ENCODE peak calls at places on chromosome 3, in seven cellular contexts. Y is H9; I is glutamatergic neuron; U is GM12864; F is activated CD8-positive, alpha-beta T cell treated with anti-CD3 and anti-CD28 coated beads for 36 hours; W is endothelial cell; N is GM23338. K is an unnamed sample.

GRCh38 chr3:170078620-170079281 is 41.0 kb downstream of the GPR160 start:
- DNase-seq in N (peak; percentile 57), F (no peak), I (no peak), U (no peak), Y (no peak), W (no peak), K (no peak)

GRCh38 chr3:9915252-9916141 is 1.4 kb upstream of the IL17RC start:
- DNase-seq in I (peak; percentile 82), N (peak; percentile 81), U (no peak), F (peak; percentile 32), W (peak; percentile 66), Y (peak; percentile 64), K (peak; percentile 63)

GRCh38 chr3:73796382-73796781 is 171.6 kb upstream of the PDZRN3 start:
- DNase-seq in W (no peak), N (no peak), U (no peak), F (no peak), I (no peak), Y (no peak), K (no peak)

GRCh38 chr3:182621435-182622240 is 171.7 kb upstream of the ATP11B start:
- DNase-seq in W (no peak), Y (no peak), I (no peak), F (no peak), N (peak; percentile 33), U (no peak), K (no peak)

GRCh38 chr3:159236306-159236705 is 434.5 kb downstream of the MFSD1 start:
- DNase-seq in N (no peak), Y (no peak), W (no peak), I (no peak), U (no peak), F (no peak), K (no peak)

GRCh38 chr3:9777695-9778023 is 7.9 kb upstream of the CAMK1 start:
- DNase-seq in I (no peak), U (no peak), N (no peak), Y (no peak), F (peak; percentile 51), W (no peak), K (no peak)

GRCh38 chr3:160478338-160478737 is 28.8 kb upstream of the TRIM59 start:
- DNase-seq in Y (no peak), I (no peak), F (no peak), W (no peak), N (no peak), U (no peak), K (no peak)

GRCh38 chr3:132789959-132790358 is 67.8 kb upstream of the NPHP3 start:
- DNase-seq in I (no peak), W (no peak), F (no peak), Y (no peak), N (no peak), U (no peak), K (no peak)

GRCh38 chr3:27302891-27303290 is 66.3 kb downstream of the NEK10 start:
- DNase-seq in I (no peak), W (no peak), F (no peak), N (no peak), U (no peak), Y (no peak), K (no peak)

GRCh38 chr3:36244728-36245127 is 135.6 kb upstream of the STAC start:
- DNase-seq in W (no peak), U (no peak), I (no peak), N (no peak), Y (no peak), F (no peak), K (no peak)

GRCh38 chr3:114880078-114880477 is 267.0 kb downstream of the ZBTB20 start:
- DNase-seq in Y (no peak), F (no peak), I (no peak), U (no peak), N (no peak), W (no peak), K (no peak)

GRCh38 chr3:103056953-103057450 is 622.2 kb downstream of the ZPLD1 start:
- DNase-seq in W (peak; percentile 21), Y (no peak), U (no peak), I (no peak), F (no peak), N (no peak), K (no peak)

GRCh38 chr3:36988336-36988735 is 4.6 kb downstream of the EPM2AIP1 start:
- DNase-seq in W (no peak), F (no peak), U (no peak), Y (no peak), I (no peak), N (no peak), K (no peak)

GRCh38 chr3:163056874-163057497 is 1560.4 kb downstream of the OTOL1 start:
- DNase-seq in W (peak; percentile 70), N (peak; percentile 89), F (peak; percentile 61), U (no peak), Y (peak; percentile 42), I (peak; percentile 53), K (peak; percentile 34)

GRCh38 chr3:179015551-179016020 is 56.0 kb downstream of the ZMAT3 start:
- DNase-seq in I (no peak), F (peak; percentile 76), Y (no peak), W (peak; percentile 75), N (peak; percentile 88), U (peak; percentile 84), K (peak; percentile 56)

GRCh38 chr3:29099296-29099695 is 181.6 kb upstream of the RBMS3 start:
- DNase-seq in U (no peak), W (no peak), I (no peak), Y (no peak), F (no peak), N (no peak), K (no peak)

GRCh38 chr3:121063628-121064027 is 155.6 kb downstream of the STXBP5L start:
- DNase-seq in F (no peak), U (no peak), Y (peak; percentile 47), W (no peak), I (no peak), N (peak; percentile 60), K (no peak)

GRCh38 chr3:63791974-63792373 is 27.1 kb upstream of the C3orf49 start:
- DNase-seq in F (no peak), N (no peak), I (no peak), W (no peak), U (no peak), Y (no peak), K (no peak)

GRCh38 chr3:13518516-13519351 is 30.2 kb upstream of the FBLN2 start:
- DNase-seq in Y (no peak), I (no peak), U (no peak), W (no peak), N (no peak), F (no peak), K (no peak)

GRCh38 chr3:37347941-37348340 is 173.6 kb upstream of the LRRFIP2 start:
- DNase-seq in I (no peak), W (no peak), N (no peak), Y (no peak), U (no peak), F (no peak), K (no peak)

GRCh38 chr3:159130108-159130507 is 328.3 kb downstream of the MFSD1 start:
- DNase-seq in W (peak; percentile 14), N (peak; percentile 78), U (peak; percentile 7), F (peak; percentile 5), I (peak; percentile 26), Y (peak; percentile 44), K (no peak)

GRCh38 chr3:175464362-175464761 is 605.2 kb downstream of the NAALADL2 start:
- DNase-seq in F (no peak), U (no peak), Y (no peak), N (no peak), I (no peak), W (no peak), K (no peak)

DNA sequence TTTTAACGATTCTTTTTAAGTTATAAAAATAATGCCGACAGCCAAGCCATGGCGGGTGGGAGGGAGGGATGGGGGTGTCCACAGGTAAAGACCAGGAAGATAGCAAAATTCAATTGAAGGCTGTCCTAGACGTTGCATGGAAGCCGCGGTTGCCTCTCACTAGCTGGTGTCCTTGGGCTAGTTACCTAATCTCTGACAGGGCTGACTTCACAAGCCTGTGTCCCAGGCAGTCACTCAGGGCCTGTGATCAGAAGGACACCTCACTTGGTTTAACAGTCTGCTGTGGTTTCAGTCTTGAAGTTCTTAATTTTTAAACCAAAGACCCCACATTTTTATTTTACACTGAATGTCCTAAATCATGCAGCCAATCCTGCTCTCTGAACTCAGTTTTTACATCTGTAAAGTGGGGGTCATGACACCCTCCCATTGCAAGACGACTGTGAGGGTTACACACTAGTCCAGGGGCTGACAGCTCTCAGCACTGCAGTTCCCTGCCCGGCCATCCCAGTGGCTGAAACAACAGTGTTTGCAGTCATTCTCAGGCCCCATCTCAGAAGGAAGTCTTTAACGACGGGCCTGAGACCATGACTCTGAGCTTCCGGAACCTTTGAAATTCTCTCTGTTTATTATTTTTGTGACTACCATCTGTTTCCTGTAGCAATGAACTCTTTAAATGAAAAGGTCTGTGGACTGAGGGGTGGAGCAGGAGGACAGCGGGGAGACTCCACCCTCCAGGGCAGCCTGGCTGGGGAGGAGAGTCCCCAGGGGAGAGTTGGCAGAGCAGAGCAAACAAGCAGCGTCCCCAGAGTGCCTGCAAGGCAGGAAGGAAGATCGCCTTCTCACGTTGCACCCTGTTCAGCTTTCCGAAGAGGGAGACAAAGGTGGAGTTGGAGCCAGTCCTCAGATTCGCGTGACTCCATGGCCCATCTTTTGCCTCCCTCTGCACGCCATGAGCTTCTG is 525.4 kb upstream of the PROK2 start:
- DNase-seq in N (no peak), I (no peak), U (peak; percentile 59), W (peak; percentile 40), F (peak; percentile 17), Y (no peak), K (peak; percentile 82)
- TF ChIP-seq CTCF in N (no peak), I (no peak), U (no peak), W (no peak), F (no peak), Y (no peak), K (no peak)

GRCh38 chr3:188303286-188303799 is 149.4 kb downstream of the LPP start:
- DNase-seq in U (no peak), I (no peak), W (no peak), F (no peak), N (peak; percentile 19), Y (no peak), K (no peak)
- TF ChIP-seq CTCF in U (no peak), I (no peak), W (no peak), F (no peak), N (no peak), Y (peak; percentile 23), K (no peak)

DNA sequence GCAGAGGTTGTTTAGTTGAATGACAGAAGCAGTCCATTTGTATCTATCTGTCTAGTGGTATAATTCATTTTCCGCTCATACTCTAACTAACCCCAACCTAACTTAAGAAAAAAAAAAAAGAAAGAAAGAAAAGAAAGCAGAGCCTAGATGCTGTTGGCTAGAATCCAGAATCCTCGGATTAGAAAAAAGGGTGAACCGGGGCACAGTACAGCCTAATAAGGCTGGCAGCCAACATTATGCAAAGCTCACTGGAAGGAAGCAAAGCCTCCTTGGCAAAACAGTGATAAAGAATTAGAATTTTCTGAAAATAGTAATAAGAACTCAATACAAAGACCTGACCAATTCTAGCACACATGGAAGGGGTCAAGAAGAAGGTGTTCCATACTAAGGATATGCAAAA is 640.8 kb downstream of the TUSC7 start:
- DNase-seq in W (no peak), F (no peak), N (no peak), I (no peak), Y (no peak), U (no peak), K (no peak)
- TF ChIP-seq CTCF in W (no peak), F (no peak), N (no peak), I (no peak), Y (no peak), U (no peak), K (no peak)

DNA sequence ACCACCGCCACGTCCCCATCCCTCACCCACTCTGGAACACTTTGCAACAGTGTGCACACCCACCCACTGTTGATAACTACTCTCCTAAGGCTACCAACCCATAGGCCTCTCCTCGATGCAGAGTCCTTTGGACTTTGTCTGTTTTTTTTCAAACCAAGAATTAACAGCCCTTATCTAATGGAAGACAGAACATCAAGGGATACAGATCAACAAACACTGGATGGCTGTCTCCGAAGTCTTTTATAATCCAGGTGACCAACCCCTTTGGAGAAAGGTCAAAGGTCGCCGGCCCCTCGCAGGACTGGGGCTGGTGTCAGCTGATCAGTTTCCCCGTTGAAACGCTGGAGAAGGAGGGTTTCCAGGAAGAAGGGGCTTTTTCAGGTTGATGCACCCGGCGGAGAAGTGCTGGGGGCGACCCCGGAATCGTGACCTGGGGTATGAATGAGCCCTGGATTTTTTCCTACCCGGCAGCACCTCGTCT is 537 bp downstream of the B4GALT4 start:
- DNase-seq in N (peak; percentile 57), U (no peak), F (peak; percentile 77), W (peak; percentile 7), Y (peak; percentile 45), I (no peak), K (no peak)
- TF ChIP-seq CTCF in N (no peak), U (no peak), F (no peak), W (no peak), Y (no peak), I (no peak), K (no peak)

K was measured in GM20000.